ENCODE peak calls at places on chromosomes 4 and X, in five cellular contexts. L, T, Z, A and F are unnamed samples.

GRCh38 chrX:100895365-100896075 is 21.4 kb upstream of the NOX1 start:
- DNase-seq in L (peak; percentile 15), T (no peak), Z (no peak), A (no peak), F (peak; percentile 49)

GRCh38 chr4:1244081-1244977 is 4.6 kb downstream of the CTBP1 start:
- DNase-seq in L (no peak), T (no peak), Z (no peak), A (peak; percentile 66), F (no peak)

GRCh38 chr4:147578057-147578476 is 39.1 kb upstream of the TMEM184C start:
- DNase-seq in L (peak; percentile 89), T (no peak), Z (no peak), A (no peak), F (peak; percentile 70)

GRCh38 chr4:90025248-90025647 is 101.9 kb upstream of the CCSER1 start:
- DNase-seq in L (no peak), T (no peak), Z (no peak), A (no peak), F (no peak)

GRCh38 chrX:54180403-54180802 is 2.7 kb downstream of the FAM120C start:
- DNase-seq in L (no peak), T (no peak), Z (no peak), A (no peak), F (no peak)

GRCh38 chrX:72094894-72095293 is 36.8 kb downstream of the RTL5 start:
- DNase-seq in L (peak; percentile 43), T (peak; percentile 55), Z (no peak), A (no peak), F (no peak)

GRCh38 chrX:49172280-49172780 is 632 bp downstream of the PLP2 start:
- DNase-seq in L (no peak), T (peak; percentile 77), Z (no peak), A (peak; percentile 81), F (peak; percentile 78)

GRCh38 chrX:23692166-23692565 is 24.9 kb downstream of the PRDX4 start:
- DNase-seq in L (no peak), T (no peak), Z (no peak), A (no peak), F (no peak)

GRCh38 chrX:2677764-2678163 is 13.3 kb upstream of the CD99 start:
- DNase-seq in L (peak; percentile 94), T (peak; percentile 88), Z (no peak), A (peak; percentile 75), F (peak; percentile 67)

GRCh38 chrX:153966841-153967535 is 4.6 kb downstream of the HCFC1 start:
- DNase-seq in L (no peak), T (no peak), Z (no peak), A (no peak), F (no peak)

GRCh38 chrX:19650996-19651395 is 135.7 kb upstream of the MAP3K15 start:
- DNase-seq in L (no peak), T (no peak), Z (no peak), A (no peak), F (no peak)

GRCh38 chr4:56467284-56468096 is at the start of gene SRP72:
- DNase-seq in L (peak; percentile 89), T (peak; percentile 91), Z (peak; percentile 95), A (peak; percentile 89), F (peak; percentile 82)

GRCh38 chr4:87017580-87018061 is 82.8 kb downstream of the AFF1 start:
- DNase-seq in L (peak; percentile 82), T (no peak), Z (no peak), A (no peak), F (no peak)

GRCh38 chrX:39969099-39969825 is 128.5 kb downstream of the BCOR start:
- DNase-seq in L (no peak), T (peak; percentile 45), Z (no peak), A (no peak), F (no peak)

GRCh38 chr4:71200944-71201533 is 137.8 kb upstream of the SLC4A4 start:
- DNase-seq in L (no peak), T (no peak), Z (no peak), A (no peak), F (no peak)

GRCh38 chr4:80540349-80540748 is 204.8 kb downstream of the CFAP299 start:
- DNase-seq in L (no peak), T (no peak), Z (no peak), A (no peak), F (no peak)

GRCh38 chr4:108839333-108839732 is 76.5 kb upstream of the ETNPPL start:
- DNase-seq in L (no peak), T (no peak), Z (no peak), A (no peak), F (no peak)

GRCh38 chr4:10655968-10656367 is 28.6 kb downstream of the CLNK start:
- DNase-seq in L (no peak), T (no peak), Z (no peak), A (no peak), F (no peak)

GRCh38 chr4:71184195-71184781 is 154.5 kb upstream of the SLC4A4 start:
- DNase-seq in L (peak; percentile 62), T (peak; percentile 53), Z (no peak), A (no peak), F (peak; percentile 26)

GRCh38 chr4:82376109-82376508 is 2.3 kb upstream of the HNRNPD start:
- DNase-seq in L (no peak), T (no peak), Z (no peak), A (no peak), F (no peak)

GRCh38 chr4:73998040-73999011 is at the start of gene CXCL5:
- DNase-seq in L (peak; percentile 38), T (peak; percentile 30), Z (no peak), A (peak; percentile 71), F (peak; percentile 91)

GRCh38 chrX:131405497-131405896 is 116.4 kb upstream of the IGSF1 start:
- DNase-seq in L (no peak), T (no peak), Z (no peak), A (no peak), F (no peak)

GRCh38 chrX:152821145-152821765 is 9.3 kb downstream of the CETN2 start:
- DNase-seq in L (peak; percentile 15), T (no peak), Z (no peak), A (peak; percentile 72), F (peak; percentile 69)

GRCh38 chr4:109816082-109816442 is 500 bp downstream of the GAR1 start:
- DNase-seq in L (no peak), T (no peak), Z (no peak), A (peak; percentile 62), F (no peak)

GRCh38 chr4:1608821-1609500 is 75.2 kb downstream of the FAM53A start:
- DNase-seq in L (no peak), T (peak; percentile 17), Z (no peak), A (peak; percentile 41), F (no peak)

GRCh38 chrX:77820328-77820727 is 34.3 kb upstream of the ATRX start:
- DNase-seq in L (no peak), T (no peak), Z (no peak), A (no peak), F (no peak)

GRCh38 chr4:47640911-47641310 is 155.8 kb downstream of the ATP10D start:
- DNase-seq in L (no peak), T (no peak), Z (no peak), A (no peak), F (no peak)

GRCh38 chr4:188554413-188554812 is 415.2 kb downstream of the TRIML1 start:
- DNase-seq in L (no peak), T (no peak), Z (no peak), A (no peak), F (no peak)

GRCh38 chr4:16461362-16461761 is 235.1 kb upstream of the TAPT1 start:
- DNase-seq in L (no peak), T (no peak), Z (no peak), A (no peak), F (no peak)

GRCh38 chr4:128604840-128605239 is 204.7 kb upstream of the JADE1 start:
- DNase-seq in L (no peak), T (no peak), Z (no peak), A (no peak), F (no peak)

GRCh38 chr4:128604204-128604603 is 205.3 kb upstream of the JADE1 start:
- DNase-seq in L (no peak), T (no peak), Z (no peak), A (no peak), F (no peak)

GRCh38 chr4:128601992-128602695 is 207.4 kb upstream of the JADE1 start:
- DNase-seq in L (peak; percentile 68), T (peak; percentile 37), Z (no peak), A (no peak), F (no peak)

GRCh38 chr4:128606173-128606572 is 203.3 kb upstream of the JADE1 start:
- DNase-seq in L (peak; percentile 83), T (no peak), Z (no peak), A (no peak), F (no peak)

DNA sequence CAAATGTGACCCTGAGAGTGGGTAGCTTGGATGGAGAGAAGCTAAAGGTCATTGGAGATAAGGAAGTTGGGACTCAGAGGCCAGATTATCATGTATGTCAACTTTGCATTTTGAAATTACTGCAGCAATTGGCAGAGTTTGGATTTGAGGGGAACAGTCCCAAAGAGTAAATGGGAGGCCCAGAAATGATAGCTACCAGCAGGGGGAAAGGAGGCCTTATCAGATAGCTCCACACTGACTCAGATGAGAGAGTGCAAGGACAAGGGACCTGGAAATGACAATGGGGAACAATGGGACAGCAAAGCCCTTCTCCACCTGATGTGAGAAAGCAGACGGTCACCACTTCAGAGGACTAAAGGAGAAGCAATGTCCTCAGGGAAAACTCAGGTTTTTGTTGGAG is 201.5 kb upstream of the JADE1 start:
- DNase-seq in L (no peak), T (no peak), Z (no peak), A (no peak), F (no peak)
- TF ChIP-seq CTCF in L (no peak), T (no peak), Z (no peak), A (no peak), F (no peak)

DNA sequence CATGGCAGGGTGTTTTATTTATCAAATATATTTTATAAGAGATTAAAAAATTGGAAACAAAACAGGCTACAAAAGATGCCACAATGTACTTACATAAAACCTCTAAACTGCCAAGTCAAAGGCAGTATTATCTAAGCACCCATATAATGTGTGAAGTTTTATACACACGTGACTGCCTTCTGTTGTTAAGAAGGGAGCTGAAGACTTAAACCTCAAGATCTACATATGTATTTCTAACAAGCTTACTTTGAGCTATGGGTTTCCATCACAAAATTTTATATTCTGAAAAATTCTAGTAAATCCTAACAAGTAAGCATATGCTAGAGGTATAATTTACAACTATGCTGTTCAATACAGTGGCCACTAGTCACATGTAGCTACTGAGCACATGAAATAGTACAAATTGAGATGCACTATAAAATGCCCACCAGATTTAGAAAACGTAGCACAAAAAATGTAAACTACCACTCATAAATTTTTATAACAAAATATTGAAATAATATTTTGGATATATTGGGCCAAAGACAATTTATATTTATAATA is 9.8 kb downstream of the ATP8A1 start:
- DNase-seq in L (no peak), T (no peak), Z (no peak), A (no peak), F (no peak)
- TF ChIP-seq CTCF in L (no peak), T (no peak), Z (no peak), A (no peak), F (no peak)

GRCh38 chrX:86137071-86137470 is 11.2 kb upstream of the DACH2 start:
- DNase-seq in L (peak; percentile 76), T (no peak), Z (no peak), A (no peak), F (no peak)

DNA sequence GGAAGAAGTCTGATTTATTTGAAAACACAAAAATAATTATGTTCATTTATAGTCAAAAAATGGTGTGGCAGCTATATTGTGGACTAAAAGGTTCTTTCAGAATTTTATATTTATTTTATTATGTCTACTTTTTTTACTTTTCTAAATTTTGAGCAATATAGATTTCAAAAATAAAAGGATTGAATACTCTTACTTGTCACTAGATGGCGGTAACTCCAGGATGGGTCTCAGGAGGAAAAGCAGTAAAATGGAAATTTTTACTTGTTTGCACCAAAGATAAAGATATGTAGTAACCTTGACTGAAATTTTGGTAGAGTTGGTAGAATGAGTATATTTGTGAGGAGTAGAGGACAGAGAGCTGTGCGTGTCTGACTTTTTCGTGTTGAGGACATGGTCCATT is 14.5 kb upstream of the DACH2 start:
- DNase-seq in L (no peak), T (no peak), Z (no peak), A (no peak), F (no peak)
- TF ChIP-seq CTCF in L (peak; percentile 57), T (peak; percentile 47), Z (peak; percentile 44), A (peak; percentile 22), F (no peak)

GRCh38 chrX:138026211-138026610 is 460.3 kb downstream of the ZIC3 start:
- DNase-seq in L (no peak), T (no peak), Z (no peak), A (no peak), F (no peak)
- TF ChIP-seq CTCF in L (peak; percentile 37), T (peak; percentile 41), Z (peak; percentile 44), A (peak; percentile 38), F (no peak)